ENCODE peak calls at places on chromosomes 16 and 17, in seven cellular contexts. Q is stimulated activated naive CD8-positive, alpha-beta T cell treated with anti-CD3 and anti-CD28 coated beads, Interleukin-15, Interleukin-2, amounts not matched to agents 100 U/mL and 50 U/mL, for 24 hours; Y is neural progenitor cell; R is GM06990; C is ELF-1; N is iPS DF 19.7; J is T-helper 2 cell. V is an unnamed sample.

GRCh38 chr16:89506113-89506504 is 2.1 kb upstream of the SPG7 start:
- DNase-seq in Q (no peak), Y (no peak), R (no peak), C (no peak), N (no peak), J (no peak), V (no peak)

GRCh38 chr16:66612422-66612821 is 7.9 kb downstream of the CMTM3 start:
- DNase-seq in Q (no peak), Y (no peak), R (no peak), C (no peak), N (no peak), J (no peak), V (no peak)

GRCh38 chr17:51653902-51654301 is 393.6 kb downstream of the UTP18 start:
- DNase-seq in Q (no peak), Y (peak; percentile 56), R (no peak), C (peak; percentile 32), N (no peak), J (no peak), V (no peak)

GRCh38 chr17:57482657-57483056 is 226.3 kb downstream of the MSI2 start:
- DNase-seq in Q (no peak), Y (no peak), R (no peak), C (no peak), N (no peak), J (no peak), V (no peak)

GRCh38 chr16:3938843-3939624 is 58.5 kb upstream of the CREBBP start:
- DNase-seq in Q (peak; percentile 79), Y (peak; percentile 89), R (peak; percentile 51), C (peak; percentile 88), N (peak; percentile 57), J (peak; percentile 50), V (peak; percentile 82)

GRCh38 chr16:88965826-88966480 is 11.1 kb downstream of the CBFA2T3 start:
- DNase-seq in Q (no peak), Y (no peak), R (no peak), C (no peak), N (no peak), J (no peak), V (peak; percentile 68)

GRCh38 chr17:1399366-1399678 is 700 bp downstream of the YWHAE start:
- DNase-seq in Q (no peak), Y (no peak), R (no peak), C (no peak), N (no peak), J (no peak), V (no peak)

GRCh38 chr17:64491034-64491860 is 5.6 kb downstream of the POLG2 start:
- DNase-seq in Q (peak; percentile 62), Y (peak; percentile 30), R (no peak), C (no peak), N (no peak), J (peak; percentile 33), V (no peak)

GRCh38 chr17:32876414-32877163 is at the start of gene MYO1D:
- DNase-seq in Q (peak; percentile 79), Y (peak; percentile 71), R (peak; percentile 86), C (peak; percentile 66), N (no peak), J (peak; percentile 64), V (peak; percentile 82)

GRCh38 chr16:7086842-7087616 is 245.6 kb upstream of the RBFOX1 start:
- DNase-seq in Q (no peak), Y (peak; percentile 81), R (no peak), C (peak; percentile 82), N (no peak), J (no peak), V (no peak)

GRCh38 chr17:21019976-21020575 is 22.7 kb downstream of the USP22 start:
- DNase-seq in Q (no peak), Y (peak; percentile 29), R (no peak), C (peak; percentile 38), N (no peak), J (peak; percentile 37), V (peak; percentile 48)

GRCh38 chr16:49720225-49720624 is 135.7 kb downstream of the ZNF423 start:
- DNase-seq in Q (no peak), Y (no peak), R (no peak), C (no peak), N (no peak), J (no peak), V (no peak)

GRCh38 chr16:49084628-49085390 is 196.8 kb downstream of the CBLN1 start:
- DNase-seq in Q (no peak), Y (no peak), R (no peak), C (no peak), N (no peak), J (no peak), V (no peak)

GRCh38 chr17:80789356-80789902 is 202.2 kb upstream of the CHMP6 start:
- DNase-seq in Q (peak; percentile 53), Y (no peak), R (no peak), C (no peak), N (no peak), J (no peak), V (peak; percentile 65)

GRCh38 chr16:17803625-17804410 is 333.1 kb upstream of the XYLT1 start:
- DNase-seq in Q (no peak), Y (no peak), R (no peak), C (peak; percentile 1), N (no peak), J (no peak), V (no peak)